ENCODE peak calls at places on chromosomes 11 and 22, in nine cellular contexts. O, L, H, W, F, J, R, G and S are unnamed samples.

GRCh38 chr22:27174970-27175369 is 517.6 kb downstream of the MIAT start:
- DNase-seq in O (no peak), L (no peak), H (no peak), W (no peak), F (no peak), J (no peak), R (no peak), G (no peak), S (no peak)

GRCh38 chr11:68770781-68771180 is 19.5 kb upstream of the TESMIN start:
- DNase-seq in O (no peak), L (no peak), H (no peak), W (no peak), F (no peak), J (no peak), R (no peak), G (no peak), S (no peak)

GRCh38 chr11:2509481-2510001 is 64.7 kb downstream of the KCNQ1 start:
- DNase-seq in O (no peak), L (no peak), H (no peak), W (no peak), F (peak; percentile 80), J (no peak), R (peak; percentile 84), G (no peak), S (no peak)

GRCh38 chr11:15907806-15908205 is 448.5 kb downstream of the SOX6 start:
- DNase-seq in O (no peak), L (no peak), H (no peak), W (no peak), F (no peak), J (no peak), R (no peak), G (no peak), S (no peak)

GRCh38 chr11:111938687-111939160 is 1.6 kb downstream of the DIXDC1 start:
- DNase-seq in O (peak; percentile 66), L (peak; percentile 58), H (peak; percentile 93), W (peak; percentile 72), F (peak; percentile 44), J (no peak), R (no peak), G (peak; percentile 32), S (no peak)

GRCh38 chr11:74641905-74642304 is 49.5 kb downstream of the POLD3 start:
- DNase-seq in O (no peak), L (peak; percentile 95), H (no peak), W (no peak), F (no peak), J (no peak), R (no peak), G (no peak), S (no peak)

GRCh38 chr11:6771926-6772898 is at the start of gene OR2AG2:
- DNase-seq in O (no peak), L (no peak), H (peak; percentile 59), W (no peak), F (no peak), J (no peak), R (no peak), G (no peak), S (no peak)

GRCh38 chr11:46050652-46051051 is 70.6 kb downstream of the PHF21A start:
- DNase-seq in O (no peak), L (no peak), H (no peak), W (no peak), F (no peak), J (no peak), R (no peak), G (no peak), S (no peak)

GRCh38 chr11:116879789-116880402 is 42.5 kb upstream of the APOA1 start:
- DNase-seq in O (peak; percentile 68), L (peak; percentile 80), H (peak; percentile 83), W (peak; percentile 89), F (no peak), J (peak; percentile 59), R (no peak), G (peak; percentile 58), S (peak; percentile 61)

GRCh38 chr11:1126491-1126926 is 31.2 kb upstream of the MUC5AC start:
- DNase-seq in O (no peak), L (no peak), H (no peak), W (no peak), F (no peak), J (no peak), R (peak; percentile 70), G (no peak), S (no peak)

GRCh38 chr22:29117799-29118477 is 45.1 kb downstream of the KREMEN1 start:
- DNase-seq in O (peak; percentile 28), L (no peak), H (peak; percentile 82), W (peak; percentile 91), F (no peak), J (no peak), R (no peak), G (no peak), S (no peak)

GRCh38 chr11:58285483-58286040 is 17.5 kb upstream of the OR10W1 start:
- DNase-seq in O (no peak), L (no peak), H (no peak), W (no peak), F (no peak), J (no peak), R (no peak), G (peak; percentile 2), S (no peak)

GRCh38 chr11:10326080-10326964 is 21.4 kb downstream of the ADM start:
- DNase-seq in O (peak; percentile 30), L (peak; percentile 56), H (no peak), W (peak; percentile 45), F (no peak), J (no peak), R (no peak), G (no peak), S (no peak)

GRCh38 chr11:120883404-120884135 is 140.3 kb upstream of the TBCEL start:
- DNase-seq in O (peak; percentile 79), L (no peak), H (no peak), W (peak; percentile 23), F (no peak), J (peak; percentile 2), R (no peak), G (peak; percentile 5), S (no peak)

GRCh38 chr11:125925247-125925740 is 20.6 kb upstream of the VSIG10L2 start:
- DNase-seq in O (peak; percentile 19), L (no peak), H (no peak), W (no peak), F (peak; percentile 51), J (no peak), R (peak; percentile 70), G (no peak), S (no peak)

GRCh38 chr11:83241291-83241946 is 44.7 kb downstream of the CCDC90B start:
- DNase-seq in O (peak; percentile 77), L (peak; percentile 70), H (peak; percentile 67), W (peak; percentile 77), F (no peak), J (peak; percentile 20), R (no peak), G (peak; percentile 59), S (peak; percentile 8)

GRCh38 chr11:126949066-126949945 is 51.3 kb downstream of the KIRREL3 start:
- DNase-seq in O (peak; percentile 95), L (no peak), H (peak; percentile 9), W (no peak), F (no peak), J (peak; percentile 69), R (no peak), G (no peak), S (no peak)

GRCh38 chr11:9095421-9095820 is 4.0 kb upstream of the SCUBE2 start:
- DNase-seq in O (no peak), L (no peak), H (peak; percentile 39), W (no peak), F (no peak), J (no peak), R (no peak), G (no peak), S (no peak)

DNA sequence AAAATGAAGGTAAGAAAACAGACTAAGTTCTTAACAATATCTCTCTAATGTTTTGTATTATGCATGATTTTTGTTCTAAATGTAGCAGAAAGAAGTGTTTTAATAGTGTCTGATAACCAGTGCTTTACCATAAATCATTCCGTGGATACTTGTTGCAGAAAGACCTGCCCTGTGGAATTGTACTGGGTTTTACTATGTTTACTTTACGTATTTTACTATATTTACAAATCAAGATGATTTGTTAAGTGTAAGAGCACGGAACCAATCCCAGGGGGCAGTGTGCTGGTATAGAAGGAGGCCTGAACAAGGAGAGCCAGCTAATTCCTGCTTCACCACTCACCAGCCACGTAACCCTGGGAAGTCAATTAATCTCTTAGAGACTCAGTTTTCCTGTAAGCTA is 1.4 kb downstream of the HTR3B start:
- DNase-seq in O (peak; percentile 8), L (peak; percentile 80), H (peak; percentile 35), W (peak; percentile 58), F (no peak), J (peak; percentile 8), R (no peak), G (no peak), S (no peak)
- TF ChIP-seq CTCF in O (no peak), L (peak; percentile 42), H (no peak), W (peak; percentile 10), F (peak; percentile 14), J (peak; percentile 36), R (no peak), G (no peak), S (peak; percentile 39)

GRCh38 chr22:19111140-19111539 is 11.1 kb downstream of the DGCR2 start:
- DNase-seq in O (no peak), L (no peak), H (peak; percentile 35), W (no peak), F (no peak), J (no peak), R (no peak), G (no peak), S (no peak)
- TF ChIP-seq CTCF in O (no peak), L (no peak), H (no peak), W (no peak), F (no peak), J (no peak), R (no peak), G (no peak), S (peak; percentile 17)

GRCh38 chr11:35394941-35395340 is 24.4 kb downstream of the SLC1A2 start:
- DNase-seq in O (no peak), L (no peak), H (no peak), W (no peak), F (no peak), J (no peak), R (no peak), G (no peak), S (no peak)

GRCh38 chr11:35389897-35390462 is 29.4 kb downstream of the SLC1A2 start:
- DNase-seq in O (no peak), L (no peak), H (no peak), W (no peak), F (no peak), J (no peak), R (no peak), G (no peak), S (no peak)

GRCh38 chr11:35390737-35391682 is 28.3 kb downstream of the SLC1A2 start:
- DNase-seq in O (peak; percentile 74), L (peak; percentile 86), H (peak; percentile 39), W (peak; percentile 88), F (no peak), J (no peak), R (no peak), G (peak; percentile 71), S (peak; percentile 72)

GRCh38 chr11:35391922-35392813 is 27.2 kb downstream of the SLC1A2 start:
- DNase-seq in O (peak; percentile 56), L (peak; percentile 87), H (peak; percentile 74), W (peak; percentile 85), F (peak; percentile 94), J (peak; percentile 72), R (peak; percentile 96), G (peak; percentile 54), S (peak; percentile 10)

GRCh38 chr11:35393093-35393492 is 26.3 kb downstream of the SLC1A2 start:
- DNase-seq in O (peak; percentile 6), L (peak; percentile 47), H (peak; percentile 16), W (no peak), F (no peak), J (no peak), R (no peak), G (no peak), S (no peak)
- TF ChIP-seq CTCF in O (no peak), L (no peak), H (no peak), W (no peak), F (no peak), J (no peak), R (no peak), G (no peak), S (no peak)

GRCh38 chr11:119155733-119156492 is 7.1 kb downstream of the ABCG4 start:
- DNase-seq in O (no peak), L (peak; percentile 24), H (peak; percentile 57), W (no peak), F (no peak), J (no peak), R (no peak), G (no peak), S (no peak)
- TF ChIP-seq CTCF in O (no peak), L (peak; percentile 39), H (peak; percentile 47), W (no peak), F (no peak), J (peak; percentile 8), R (no peak), G (no peak), S (peak; percentile 1)